ENCODE peak calls at places on chromosomes 3 and 15, in seven cellular contexts. One of them, this sample, is unnamed.

GRCh38 chr3:81394656-81395055 is 366.8 kb downstream of the GBE1 start:
- DNase-seq in psoas muscle: no peak
- DNase-seq in hepatocyte: no peak
- DNase-seq in sigmoid colon: no peak
- DNase-seq in IMR-90: no peak
- DNase-seq in GM23338: no peak
- DNase-seq in tibial nerve: no peak
- DNase-seq in this sample: no peak

GRCh38 chr3:183491923-183492848 is 63.3 kb downstream of the KLHL6 start:
- DNase-seq in psoas muscle: no peak
- DNase-seq in hepatocyte: no peak
- DNase-seq in sigmoid colon: peak
- DNase-seq in IMR-90: no peak
- DNase-seq in GM23338: no peak
- DNase-seq in tibial nerve: no peak
- DNase-seq in this sample: no peak

GRCh38 chr3:194985031-194985578 is 285.9 kb downstream of the XXYLT1 start:
- DNase-seq in psoas muscle: peak
- DNase-seq in hepatocyte: peak
- DNase-seq in sigmoid colon: peak
- DNase-seq in IMR-90: peak
- DNase-seq in GM23338: peak
- DNase-seq in tibial nerve: peak
- DNase-seq in this sample: peak

GRCh38 chr3:62277986-62278385 is 95.4 kb downstream of the FEZF2 start:
- DNase-seq in psoas muscle: no peak
- DNase-seq in hepatocyte: no peak
- DNase-seq in sigmoid colon: no peak
- DNase-seq in IMR-90: peak
- DNase-seq in GM23338: no peak
- DNase-seq in tibial nerve: no peak
- DNase-seq in this sample: peak

GRCh38 chr3:164332856-164333802 is 745.2 kb downstream of the SI start:
- DNase-seq in psoas muscle: no peak
- DNase-seq in hepatocyte: peak
- DNase-seq in sigmoid colon: no peak
- DNase-seq in IMR-90: no peak
- DNase-seq in GM23338: peak
- DNase-seq in tibial nerve: no peak
- DNase-seq in this sample: peak

GRCh38 chr3:114879059-114880031 is 267.7 kb downstream of the ZBTB20 start:
- DNase-seq in psoas muscle: no peak
- DNase-seq in hepatocyte: no peak
- DNase-seq in sigmoid colon: no peak
- DNase-seq in IMR-90: peak
- DNase-seq in GM23338: no peak
- DNase-seq in tibial nerve: no peak
- DNase-seq in this sample: peak

GRCh38 chr3:139561428-139561827 is 21.9 kb upstream of the RBP1 start:
- DNase-seq in psoas muscle: no peak
- DNase-seq in hepatocyte: no peak
- DNase-seq in sigmoid colon: no peak
- DNase-seq in IMR-90: no peak
- DNase-seq in GM23338: no peak
- DNase-seq in tibial nerve: no peak
- DNase-seq in this sample: no peak

GRCh38 chr3:46946416-46946815 is 30.1 kb downstream of the CCDC12 start:
- DNase-seq in psoas muscle: no peak
- DNase-seq in hepatocyte: peak
- DNase-seq in sigmoid colon: no peak
- DNase-seq in IMR-90: no peak
- DNase-seq in GM23338: no peak
- DNase-seq in tibial nerve: no peak
- DNase-seq in this sample: no peak

GRCh38 chr3:68306571-68306970 is 625.8 kb downstream of the TAFA4 start:
- DNase-seq in psoas muscle: no peak
- DNase-seq in hepatocyte: peak
- DNase-seq in sigmoid colon: no peak
- DNase-seq in IMR-90: no peak
- DNase-seq in GM23338: peak
- DNase-seq in tibial nerve: no peak
- DNase-seq in this sample: no peak

GRCh38 chr3:187318819-187319616 is 27.5 kb upstream of the MASP1 start:
- DNase-seq in psoas muscle: no peak
- DNase-seq in hepatocyte: peak
- DNase-seq in sigmoid colon: no peak
- DNase-seq in IMR-90: peak
- DNase-seq in GM23338: peak
- DNase-seq in tibial nerve: peak
- DNase-seq in this sample: peak

GRCh38 chr3:100072328-100073048 is 41.8 kb downstream of the FILIP1L start:
- DNase-seq in psoas muscle: no peak
- DNase-seq in hepatocyte: no peak
- DNase-seq in sigmoid colon: no peak
- DNase-seq in IMR-90: no peak
- DNase-seq in GM23338: no peak
- DNase-seq in tibial nerve: no peak
- DNase-seq in this sample: no peak

GRCh38 chr3:184011937-184012889 is 5.5 kb downstream of the ABCC5 start:
- DNase-seq in psoas muscle: no peak
- DNase-seq in hepatocyte: no peak
- DNase-seq in sigmoid colon: no peak
- DNase-seq in IMR-90: peak
- DNase-seq in GM23338: no peak
- DNase-seq in tibial nerve: no peak
- DNase-seq in this sample: no peak

GRCh38 chr3:127690823-127691452 is 18.2 kb downstream of the ABTB1 start:
- DNase-seq in psoas muscle: peak
- DNase-seq in hepatocyte: peak
- DNase-seq in sigmoid colon: no peak
- DNase-seq in IMR-90: peak
- DNase-seq in GM23338: peak
- DNase-seq in tibial nerve: no peak
- DNase-seq in this sample: peak

GRCh38 chr3:123344941-123345594 is 103.8 kb downstream of the ADCY5 start:
- DNase-seq in psoas muscle: no peak
- DNase-seq in hepatocyte: no peak
- DNase-seq in sigmoid colon: peak
- DNase-seq in IMR-90: no peak
- DNase-seq in GM23338: peak
- DNase-seq in tibial nerve: no peak
- DNase-seq in this sample: peak

GRCh38 chr15:60351066-60351465 is 46.7 kb downstream of the ANXA2 start:
- DNase-seq in psoas muscle: no peak
- DNase-seq in hepatocyte: no peak
- DNase-seq in sigmoid colon: no peak
- DNase-seq in IMR-90: no peak
- DNase-seq in GM23338: no peak
- DNase-seq in tibial nerve: no peak
- DNase-seq in this sample: peak

GRCh38 chr3:169966951-169967915 is 626 bp downstream of the SEC62 start:
- DNase-seq in psoas muscle: peak
- DNase-seq in hepatocyte: peak
- DNase-seq in sigmoid colon: peak
- DNase-seq in IMR-90: peak
- DNase-seq in GM23338: peak
- DNase-seq in tibial nerve: no peak
- DNase-seq in this sample: peak

GRCh38 chr3:119258915-119259314 is 18.2 kb upstream of the B4GALT4 start:
- DNase-seq in psoas muscle: no peak
- DNase-seq in hepatocyte: no peak
- DNase-seq in sigmoid colon: no peak
- DNase-seq in IMR-90: no peak
- DNase-seq in GM23338: no peak
- DNase-seq in tibial nerve: no peak
- DNase-seq in this sample: no peak

GRCh38 chr3:8589880-8590556 is 54.6 kb downstream of the SSUH2 start:
- DNase-seq in psoas muscle: no peak
- DNase-seq in hepatocyte: no peak
- DNase-seq in sigmoid colon: no peak
- DNase-seq in IMR-90: peak
- DNase-seq in GM23338: no peak
- DNase-seq in tibial nerve: no peak
- DNase-seq in this sample: peak

GRCh38 chr3:72299321-72299802 is 514.4 kb upstream of the PROK2 start:
- DNase-seq in psoas muscle: no peak
- DNase-seq in hepatocyte: no peak
- DNase-seq in sigmoid colon: no peak
- DNase-seq in IMR-90: peak
- DNase-seq in GM23338: no peak
- DNase-seq in tibial nerve: no peak
- DNase-seq in this sample: peak

GRCh38 chr15:67838789-67839332 is 984 bp downstream of the RNU6-1 start:
- DNase-seq in psoas muscle: peak
- DNase-seq in hepatocyte: peak
- DNase-seq in sigmoid colon: peak
- DNase-seq in IMR-90: no peak
- DNase-seq in GM23338: peak
- DNase-seq in tibial nerve: no peak
- DNase-seq in this sample: peak

GRCh38 chr3:11157406-11157805 is 3.1 kb downstream of the HRH1 start:
- DNase-seq in psoas muscle: no peak
- DNase-seq in hepatocyte: no peak
- DNase-seq in sigmoid colon: no peak
- DNase-seq in IMR-90: no peak
- DNase-seq in GM23338: no peak
- DNase-seq in tibial nerve: no peak
- DNase-seq in this sample: no peak

GRCh38 chr3:11154953-11155325 is 646 bp downstream of the HRH1 start:
- DNase-seq in psoas muscle: no peak
- DNase-seq in hepatocyte: peak
- DNase-seq in sigmoid colon: no peak
- DNase-seq in IMR-90: peak
- DNase-seq in GM23338: peak
- DNase-seq in tibial nerve: no peak
- DNase-seq in this sample: peak

GRCh38 chr3:11156026-11156410 is 1.7 kb downstream of the HRH1 start:
- DNase-seq in psoas muscle: no peak
- DNase-seq in hepatocyte: no peak
- DNase-seq in sigmoid colon: no peak
- DNase-seq in IMR-90: no peak
- DNase-seq in GM23338: no peak
- DNase-seq in tibial nerve: no peak
- DNase-seq in this sample: no peak

GRCh38 chr3:11155341-11156025 is 1.2 kb downstream of the HRH1 start:
- DNase-seq in psoas muscle: peak
- DNase-seq in hepatocyte: peak
- DNase-seq in sigmoid colon: peak
- DNase-seq in IMR-90: peak
- DNase-seq in GM23338: peak
- DNase-seq in tibial nerve: peak
- DNase-seq in this sample: peak

GRCh38 chr3:11154036-11154952 is at the start of gene HRH1:
- DNase-seq in psoas muscle: peak
- DNase-seq in hepatocyte: peak
- DNase-seq in sigmoid colon: no peak
- DNase-seq in IMR-90: no peak
- DNase-seq in GM23338: peak
- DNase-seq in tibial nerve: no peak
- DNase-seq in this sample: no peak
- H3K4me3 ChIP-seq in psoas muscle: peak
- H3K4me3 ChIP-seq in hepatocyte: peak
- H3K4me3 ChIP-seq in sigmoid colon: peak
- H3K4me3 ChIP-seq in IMR-90: peak
- H3K4me3 ChIP-seq in GM23338: peak
- H3K4me3 ChIP-seq in tibial nerve: peak
- H3K4me3 ChIP-seq in this sample: peak

DNA sequence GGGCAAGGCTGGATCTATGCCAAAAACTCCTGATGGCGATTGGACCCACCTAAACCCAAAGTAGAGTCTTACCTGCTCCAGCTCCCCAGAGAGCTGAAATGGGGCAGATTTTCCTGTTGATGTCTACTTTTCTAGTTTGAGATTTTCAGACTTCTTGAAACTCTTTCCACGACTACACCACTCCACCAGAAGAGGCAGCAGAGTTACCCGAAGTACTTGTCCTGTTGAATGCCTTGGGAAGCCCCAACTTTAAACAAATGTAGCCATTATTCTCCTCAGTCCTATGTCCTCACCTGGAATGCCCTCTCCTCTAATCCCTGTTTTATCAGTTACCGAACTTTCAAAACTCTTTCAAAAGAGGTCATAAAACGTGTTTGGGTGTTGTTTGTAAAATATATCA is 843.8 kb downstream of the VGLL3 start:
- DNase-seq in psoas muscle: no peak
- DNase-seq in hepatocyte: peak
- DNase-seq in sigmoid colon: no peak
- DNase-seq in IMR-90: no peak
- DNase-seq in GM23338: peak
- DNase-seq in tibial nerve: no peak
- DNase-seq in this sample: no peak
- TF ChIP-seq CTCF in psoas muscle: no peak
- TF ChIP-seq CTCF in hepatocyte: no peak
- TF ChIP-seq CTCF in sigmoid colon: no peak
- TF ChIP-seq CTCF in IMR-90: no peak
- TF ChIP-seq CTCF in GM23338: peak
- TF ChIP-seq CTCF in tibial nerve: no peak
- TF ChIP-seq CTCF in this sample: no peak

GRCh38 chr3:173743111-173743510 is 345.6 kb downstream of the NLGN1 start:
- DNase-seq in psoas muscle: no peak
- DNase-seq in hepatocyte: no peak
- DNase-seq in sigmoid colon: no peak
- DNase-seq in IMR-90: peak
- DNase-seq in GM23338: no peak
- DNase-seq in tibial nerve: no peak
- DNase-seq in this sample: no peak
- H3K4me3 ChIP-seq in psoas muscle: no peak
- H3K4me3 ChIP-seq in hepatocyte: no peak
- H3K4me3 ChIP-seq in sigmoid colon: no peak
- H3K4me3 ChIP-seq in IMR-90: no peak
- H3K4me3 ChIP-seq in GM23338: no peak
- H3K4me3 ChIP-seq in tibial nerve: no peak
- H3K4me3 ChIP-seq in this sample: no peak

DNA sequence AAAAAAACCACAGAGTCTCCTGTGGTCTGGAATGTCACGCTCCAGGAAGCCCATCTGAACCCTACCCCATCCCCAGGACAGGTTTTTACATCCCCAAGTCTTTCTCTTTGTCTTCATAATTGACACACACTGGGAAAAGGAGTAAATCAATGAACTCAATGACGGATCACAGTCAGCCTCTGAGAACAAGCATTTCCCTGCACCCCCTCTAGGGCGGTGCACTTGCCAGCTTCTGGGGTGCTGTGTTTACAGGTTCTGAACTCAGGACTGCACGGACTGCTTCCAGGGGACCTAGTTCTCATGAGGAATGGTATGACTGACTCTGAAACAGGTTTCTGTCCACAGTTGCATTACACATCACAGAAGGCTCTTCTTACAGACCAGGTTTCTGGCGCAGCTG is 81.1 kb downstream of the NUP210 start:
- DNase-seq in psoas muscle: no peak
- DNase-seq in hepatocyte: no peak
- DNase-seq in sigmoid colon: no peak
- DNase-seq in IMR-90: no peak
- DNase-seq in GM23338: no peak
- DNase-seq in tibial nerve: no peak
- DNase-seq in this sample: no peak
- TF ChIP-seq CTCF in psoas muscle: no peak
- TF ChIP-seq CTCF in hepatocyte: no peak
- TF ChIP-seq CTCF in sigmoid colon: no peak
- TF ChIP-seq CTCF in IMR-90: no peak
- TF ChIP-seq CTCF in GM23338: peak
- TF ChIP-seq CTCF in tibial nerve: no peak
- TF ChIP-seq CTCF in this sample: no peak